ENCODE peak calls at places on chromosomes 5 and 9, in seven cellular contexts. A, H, C, N, W, E and O are unnamed samples.

GRCh38 chr9:116154334-116154975 is 864 bp downstream of the PAPPA start:
- DNase-seq in A (peak), H (peak), C (peak), N (no peak), W (no peak), E (peak), O (no peak)

GRCh38 chr9:27683181-27683580 is 109.9 kb upstream of the C9orf72 start:
- DNase-seq in A (no peak), H (no peak), C (no peak), N (no peak), W (no peak), E (no peak), O (no peak)

GRCh38 chr9:111356567-111357244 is 26.7 kb upstream of the OR2K2 start:
- DNase-seq in A (peak), H (peak), C (no peak), N (no peak), W (no peak), E (no peak), O (peak)

GRCh38 chr5:131959906-131960305 is 14.4 kb upstream of the MEIKIN start:
- DNase-seq in A (no peak), H (no peak), C (no peak), N (no peak), W (no peak), E (no peak), O (no peak)

GRCh38 chr5:97931829-97932228 is 748.8 kb upstream of the RIOK2 start:
- DNase-seq in A (no peak), H (no peak), C (no peak), N (no peak), W (no peak), E (no peak), O (no peak)

GRCh38 chr9:115359011-115359780 is 241.2 kb upstream of the TNC start:
- DNase-seq in A (peak), H (no peak), C (no peak), N (no peak), W (no peak), E (no peak), O (no peak)

GRCh38 chr5:81606150-81606549 is 144.7 kb downstream of the SSBP2 start:
- DNase-seq in A (no peak), H (no peak), C (peak), N (no peak), W (no peak), E (no peak), O (no peak)

GRCh38 chr9:113978954-113979712 is 99.0 kb downstream of the AMBP start:
- DNase-seq in A (no peak), H (no peak), C (no peak), N (no peak), W (no peak), E (no peak), O (peak)

GRCh38 chr5:180142008-180142803 is 66.8 kb downstream of the RASGEF1C start:
- DNase-seq in A (no peak), H (no peak), C (no peak), N (no peak), W (peak), E (no peak), O (no peak)

GRCh38 chr9:137064027-137064879 is 6.1 kb downstream of the SAPCD2 start:
- DNase-seq in A (no peak), H (peak), C (peak), N (peak), W (no peak), E (peak), O (no peak)

GRCh38 chr5:106680330-106680729 is 990.4 kb downstream of the EFNA5 start:
- DNase-seq in A (no peak), H (no peak), C (no peak), N (no peak), W (no peak), E (no peak), O (no peak)

DNA sequence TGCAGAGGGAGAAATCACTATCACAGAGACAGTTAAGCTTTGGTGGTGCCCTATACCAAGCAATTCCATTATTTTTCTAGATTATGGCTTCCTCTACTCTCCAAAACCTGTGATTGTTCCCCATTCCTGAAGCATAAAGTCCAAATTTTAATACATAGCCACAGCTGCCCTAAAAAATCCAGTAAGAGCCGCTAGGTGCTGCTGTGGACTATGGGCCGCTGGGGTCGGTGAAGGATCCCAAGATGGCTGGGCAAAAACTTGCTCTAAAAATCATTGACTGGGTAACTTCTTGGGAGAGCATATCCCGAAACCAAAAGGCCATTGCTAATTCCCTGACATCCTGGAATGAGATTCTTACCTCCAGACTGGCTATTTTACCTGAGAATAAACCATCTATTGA is 245.3 kb downstream of the NFIB start:
- DNase-seq in A (no peak), H (no peak), C (no peak), N (no peak), W (no peak), E (no peak), O (no peak)
- TF ChIP-seq CTCF in A (no peak), H (no peak), C (no peak), N (no peak), W (no peak), E (no peak), O (no peak)

GRCh38 chr9:134135343-134136116 is at the start of gene WDR5:
- DNase-seq in A (peak), H (peak), C (peak), N (peak), W (peak), E (peak), O (peak)
- TF ChIP-seq CTCF in A (peak), H (peak), C (peak), N (no peak), W (no peak), E (peak), O (peak)

GRCh38 chr9:84997472-84997871 is 327.9 kb downstream of the NTRK2 start:
- DNase-seq in A (no peak), H (no peak), C (peak), N (no peak), W (no peak), E (no peak), O (no peak)
- TF ChIP-seq CTCF in A (no peak), H (no peak), C (peak), N (no peak), W (no peak), E (no peak), O (no peak)

GRCh38 chr5:173235499-173236394 is 741 bp upstream of the NKX2-5 start:
- DNase-seq in A (no peak), H (no peak), C (peak), N (no peak), W (no peak), E (peak), O (no peak)
- TF ChIP-seq CTCF in A (no peak), H (no peak), C (peak), N (no peak), W (no peak), E (no peak), O (no peak)

GRCh38 chr5:140107312-140108092 is 6.4 kb upstream of the PURA start:
- DNase-seq in A (peak), H (peak), C (peak), N (peak), W (peak), E (peak), O (peak)
- TF ChIP-seq CTCF in A (peak), H (peak), C (no peak), N (no peak), W (no peak), E (no peak), O (peak)

GRCh38 chr5:169980418-169981053 is at the start of gene INSYN2B:
- DNase-seq in A (peak), H (peak), C (peak), N (peak), W (peak), E (peak), O (peak)
- TF ChIP-seq CTCF in A (peak), H (peak), C (peak), N (peak), W (peak), E (peak), O (peak)